ENCODE peak calls at places on chromosomes 13 and 19, in seven cellular contexts. Y is endothelial cell of umbilical vein, B is breast epithelium, W is transverse colon, T is H1, R is stomach, Q is suprapubic skin. V is an unnamed sample.

GRCh38 chr13:98182153-98182552 is 5.1 kb upstream of the RNF113B start:
- DNase-seq in Y (no peak), W (no peak), Q (no peak), R (no peak), T (no peak), B (no peak), V (no peak)

GRCh38 chr13:84896128-84896527 is 903.1 kb downstream of the SLITRK6 start:
- DNase-seq in W (peak), R (no peak), Y (peak), T (peak), Q (no peak), B (no peak), V (no peak)

GRCh38 chr19:8307400-8307964 is 676 bp downstream of the CD320 start:
- DNase-seq in Y (no peak), Q (no peak), W (peak), B (no peak), T (no peak), R (peak), V (peak)

GRCh38 chr19:5484398-5485285 is 29.4 kb downstream of the ZNRF4 start:
- DNase-seq in W (no peak), Y (no peak), R (peak), B (no peak), Q (no peak), T (no peak), V (no peak)

GRCh38 chr19:34994643-34995471 is 5.3 kb upstream of the GRAMD1A start:
- DNase-seq in Y (peak), B (peak), R (peak), T (no peak), Q (no peak), W (peak), V (no peak)

GRCh38 chr19:55777528-55777927 is 8.6 kb downstream of the RFPL4AL1 start:
- DNase-seq in Q (no peak), Y (no peak), W (peak), B (no peak), R (no peak), T (peak), V (no peak)

GRCh38 chr13:75787249-75787940 is 151.3 kb downstream of the LMO7 start:
- DNase-seq in W (no peak), Q (no peak), B (no peak), R (no peak), T (no peak), Y (no peak), V (no peak)

GRCh38 chr19:11658954-11659353 is 61.7 kb downstream of the ZNF627 start:
- DNase-seq in W (peak), Y (no peak), T (no peak), R (no peak), B (no peak), Q (no peak), V (no peak)

GRCh38 chr13:104625196-104625595 is 1559.0 kb upstream of the SLC10A2 start:
- DNase-seq in Y (no peak), W (no peak), R (no peak), B (no peak), T (no peak), Q (no peak), V (no peak)

GRCh38 chr13:78478183-78478582 is 125.2 kb downstream of the POU4F1 start:
- DNase-seq in R (no peak), Y (no peak), T (no peak), Q (no peak), W (no peak), B (no peak), V (no peak)

GRCh38 chr19:584240-585001 is 5.3 kb upstream of the HCN2 start:
- DNase-seq in R (peak), T (peak), B (no peak), Y (peak), Q (peak), W (peak), V (no peak)

GRCh38 chr19:8905342-8905741 is 73.2 kb downstream of the MBD3L1 start:
- DNase-seq in W (no peak), Q (no peak), R (no peak), T (no peak), B (no peak), Y (no peak), V (no peak)

DNA sequence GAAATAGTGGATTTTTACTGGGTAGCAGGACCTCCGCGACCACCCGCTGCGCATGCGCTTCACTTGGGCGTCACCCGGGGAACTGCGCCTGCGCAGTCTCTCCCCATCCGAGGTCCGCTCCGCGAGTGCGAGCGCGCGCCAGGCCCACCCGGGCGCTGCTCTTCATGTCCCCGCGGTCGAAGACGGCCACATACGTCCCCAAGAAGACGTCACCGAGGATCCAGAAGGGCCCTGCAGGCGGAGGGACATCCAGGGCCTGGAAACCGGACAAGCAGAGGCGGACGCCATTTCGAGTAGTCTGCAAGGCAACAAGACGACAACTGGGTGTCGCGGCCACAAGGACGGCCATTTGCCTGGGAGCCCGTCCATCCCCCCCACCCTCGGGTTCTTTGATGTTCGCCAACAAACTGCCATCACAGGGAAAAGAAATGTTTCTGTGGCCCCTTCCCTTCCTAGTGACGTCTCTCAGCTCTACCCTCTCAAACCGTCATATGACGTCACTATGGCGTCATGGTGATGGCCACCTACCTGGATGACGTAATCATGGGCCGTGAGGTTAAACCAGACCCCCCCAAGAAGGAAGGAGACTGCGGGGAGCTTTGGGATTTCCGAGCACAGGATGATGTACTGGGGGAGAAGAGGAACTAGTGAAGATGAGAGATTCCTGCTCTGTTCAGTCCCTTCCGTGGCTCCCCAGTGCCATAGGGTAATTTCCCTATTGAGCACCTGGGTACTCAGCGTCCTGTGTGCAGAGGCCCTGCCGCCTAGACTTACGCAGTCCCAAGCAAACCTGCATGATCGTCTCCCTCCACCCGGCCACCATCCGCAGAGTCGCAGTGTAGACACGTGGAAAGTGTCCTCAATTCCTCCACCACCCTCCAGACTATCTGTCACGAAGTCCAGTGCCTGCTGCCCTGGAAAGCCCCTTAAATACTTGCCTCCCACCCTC is 6.7 kb downstream of the NAPSA start:
- DNase-seq in Q (no peak), R (peak), Y (peak), T (no peak), B (no peak), W (peak), V (peak)
- H3K4me3 ChIP-seq in Q (peak), R (peak), Y (peak), T (no peak), B (peak), W (peak), V (peak)

GRCh38 chr13:29436291-29436690 is 159.2 kb downstream of the SLC7A1 start:
- DNase-seq in Q (no peak), Y (peak), W (no peak), T (no peak), R (no peak), B (no peak), V (no peak)
- TF ChIP-seq POLR2AphosphoS5 in Q (no peak), Y (no peak), W (peak), T (no peak), R (no peak), B (no peak), V (peak)

GRCh38 chr13:28707629-28708427 is 10.9 kb downstream of the SLC46A3 start:
- DNase-seq in Y (no peak), W (no peak), B (no peak), Q (no peak), R (no peak), T (no peak), V (no peak)
- H3K4me3 ChIP-seq in Y (no peak), W (no peak), B (no peak), Q (no peak), R (no peak), T (no peak), V (no peak)

GRCh38 chr13:80584306-80584705 is 243.4 kb upstream of the SPRY2 start:
- DNase-seq in Q (no peak), B (no peak), Y (no peak), W (no peak), T (no peak), R (no peak), V (no peak)
- TF ChIP-seq POLR2AphosphoS5 in Q (no peak), B (no peak), Y (no peak), W (no peak), T (no peak), R (no peak), V (no peak)

GRCh38 chr13:59877933-59878332 is 285.8 kb downstream of the DIAPH3 start:
- DNase-seq in W (no peak), T (no peak), R (no peak), Y (no peak), Q (no peak), B (no peak), V (no peak)

GRCh38 chr13:59874973-59875372 is 288.8 kb downstream of the DIAPH3 start:
- DNase-seq in Q (no peak), B (no peak), T (no peak), R (no peak), Y (no peak), W (no peak), V (no peak)

GRCh38 chr13:59883885-59884284 is 279.8 kb downstream of the DIAPH3 start:
- DNase-seq in Y (no peak), T (no peak), R (no peak), Q (no peak), W (no peak), B (no peak), V (no peak)

GRCh38 chr13:59880468-59880867 is 283.3 kb downstream of the DIAPH3 start:
- DNase-seq in T (no peak), W (no peak), Q (no peak), B (no peak), Y (no peak), R (no peak), V (no peak)

DNA sequence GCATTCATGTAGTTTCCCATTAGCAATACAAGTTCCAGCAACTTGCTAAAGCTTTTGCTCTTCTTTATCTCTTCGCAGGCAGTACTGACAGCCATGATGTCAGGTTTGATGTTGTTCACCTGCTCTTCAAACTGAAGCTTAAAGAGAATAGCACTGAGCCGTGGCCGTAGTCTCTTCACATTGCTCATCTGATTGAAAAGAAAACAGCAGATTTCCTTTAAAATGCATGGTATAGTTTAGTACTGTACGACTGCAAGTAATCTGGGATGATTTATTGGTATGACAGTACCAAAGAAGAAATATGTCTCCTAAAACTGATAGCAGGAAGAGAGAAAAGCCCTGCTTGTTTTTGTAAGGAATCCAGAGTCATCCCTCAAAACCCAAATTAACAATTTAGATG is 284.4 kb downstream of the DIAPH3 start:
- DNase-seq in Q (no peak), R (no peak), B (no peak), Y (no peak), T (no peak), W (no peak), V (no peak)
- H3K4me3 ChIP-seq in Q (no peak), R (no peak), B (no peak), Y (no peak), T (no peak), W (no peak), V (no peak)

GRCh38 chr19:3830841-3831589 is 37.8 kb downstream of the ZFR2 start:
- DNase-seq in Y (no peak), T (no peak), Q (no peak), W (no peak), R (no peak), B (no peak), V (no peak)
- TF ChIP-seq POLR2AphosphoS5 in Y (no peak), T (no peak), Q (no peak), W (no peak), R (no peak), B (no peak), V (no peak)

GRCh38 chr13:94328336-94329041 is 151.0 kb downstream of the DCT start:
- DNase-seq in B (no peak), W (no peak), Y (no peak), Q (no peak), T (no peak), R (no peak), V (no peak)
- H3K4me3 ChIP-seq in B (no peak), W (no peak), Y (no peak), Q (no peak), T (no peak), R (no peak), V (no peak)

V was measured in sigmoid colon.